ENCODE peak calls at places on chromosomes 13 and 19, in four cellular contexts. One of them, this sample, is unnamed. For H3K4me1, the result is how much of the 10 kb centered on the place peaks cover.

GRCh38 chr19:58513694-58514563 is 2.1 kb upstream of the SLC27A5 start:
- DNase-seq in fibroblast of lung: peak
- DNase-seq in CD8-positive, alpha-beta T cell: peak
- DNase-seq in gastrocnemius medialis: peak
- DNase-seq in this sample: no peak

GRCh38 chr13:110485604-110486003 is 75.9 kb downstream of the RAB20 start:
- DNase-seq in fibroblast of lung: no peak
- DNase-seq in CD8-positive, alpha-beta T cell: no peak
- DNase-seq in gastrocnemius medialis: no peak
- DNase-seq in this sample: no peak

GRCh38 chr19:15296353-15296752 is 36.0 kb downstream of the BRD4 start:
- DNase-seq in fibroblast of lung: no peak
- DNase-seq in CD8-positive, alpha-beta T cell: no peak
- DNase-seq in gastrocnemius medialis: no peak
- DNase-seq in this sample: no peak

GRCh38 chr13:32159147-32159869 is 127.7 kb downstream of the FRY start:
- DNase-seq in fibroblast of lung: peak
- DNase-seq in CD8-positive, alpha-beta T cell: no peak
- DNase-seq in gastrocnemius medialis: no peak
- DNase-seq in this sample: no peak

GRCh38 chr13:73870970-73871935 is 263.0 kb downstream of the KLF12 start:
- DNase-seq in fibroblast of lung: peak
- DNase-seq in CD8-positive, alpha-beta T cell: no peak
- DNase-seq in gastrocnemius medialis: no peak
- DNase-seq in this sample: no peak

GRCh38 chr13:36885901-36886300 is 34.1 kb downstream of the SMAD9 start:
- DNase-seq in fibroblast of lung: no peak
- DNase-seq in CD8-positive, alpha-beta T cell: no peak
- DNase-seq in gastrocnemius medialis: no peak
- DNase-seq in this sample: no peak

GRCh38 chr19:17830567-17831418 is 9.5 kb upstream of the INSL3 start:
- DNase-seq in fibroblast of lung: peak
- DNase-seq in CD8-positive, alpha-beta T cell: no peak
- DNase-seq in gastrocnemius medialis: no peak
- DNase-seq in this sample: no peak

GRCh38 chr19:16336571-16336970 is 11.9 kb downstream of the KLF2 start:
- DNase-seq in fibroblast of lung: peak
- DNase-seq in CD8-positive, alpha-beta T cell: no peak
- DNase-seq in gastrocnemius medialis: no peak
- DNase-seq in this sample: no peak

GRCh38 chr19:46279177-46279576 is 17.7 kb upstream of the HIF3A start:
- DNase-seq in fibroblast of lung: no peak
- DNase-seq in CD8-positive, alpha-beta T cell: no peak
- DNase-seq in gastrocnemius medialis: no peak
- DNase-seq in this sample: no peak

GRCh38 chr13:25977216-25977615 is 74.6 kb downstream of the SHISA2 start:
- DNase-seq in fibroblast of lung: no peak
- DNase-seq in CD8-positive, alpha-beta T cell: no peak
- DNase-seq in gastrocnemius medialis: no peak
- DNase-seq in this sample: no peak

GRCh38 chr19:44731081-44731480 is 17.4 kb upstream of the BCL3 start:
- DNase-seq in fibroblast of lung: no peak
- DNase-seq in CD8-positive, alpha-beta T cell: no peak
- DNase-seq in gastrocnemius medialis: no peak
- DNase-seq in this sample: no peak

GRCh38 chr19:44725684-44726083 is 22.8 kb upstream of the BCL3 start:
- DNase-seq in fibroblast of lung: no peak
- DNase-seq in CD8-positive, alpha-beta T cell: no peak
- DNase-seq in gastrocnemius medialis: no peak
- DNase-seq in this sample: no peak

GRCh38 chr19:44729516-44730033 is 18.9 kb upstream of the BCL3 start:
- DNase-seq in fibroblast of lung: no peak
- DNase-seq in CD8-positive, alpha-beta T cell: no peak
- DNase-seq in gastrocnemius medialis: no peak
- DNase-seq in this sample: no peak

GRCh38 chr19:44726465-44726864 is 22.0 kb upstream of the BCL3 start:
- DNase-seq in fibroblast of lung: no peak
- DNase-seq in CD8-positive, alpha-beta T cell: no peak
- DNase-seq in gastrocnemius medialis: no peak
- DNase-seq in this sample: no peak

DNA sequence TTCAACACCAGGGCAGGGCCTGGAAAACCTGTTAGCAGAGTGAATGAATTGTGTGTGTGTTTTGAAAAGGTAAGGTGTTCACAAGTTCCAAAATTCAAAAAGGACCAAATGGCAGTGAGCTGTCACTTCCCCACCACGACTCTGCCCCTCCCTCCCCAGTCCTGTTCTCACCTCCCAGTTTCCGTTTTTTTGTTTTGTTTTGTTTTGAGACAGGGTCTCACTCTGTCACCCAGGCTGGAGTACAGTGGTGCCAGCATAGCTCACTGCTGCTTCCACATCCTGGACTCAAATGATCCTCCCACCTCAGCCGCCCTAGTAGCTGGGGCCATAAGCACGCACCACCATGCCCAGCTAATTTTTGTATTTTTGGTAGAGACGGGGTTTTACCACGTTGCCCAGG is 20.3 kb upstream of the BCL3 start:
- DNase-seq in fibroblast of lung: no peak
- DNase-seq in CD8-positive, alpha-beta T cell: no peak
- DNase-seq in gastrocnemius medialis: no peak
- DNase-seq in this sample: no peak
- H3K4me1 ChIP-seq in fibroblast of lung: under half
- H3K4me1 ChIP-seq in CD8-positive, alpha-beta T cell: under half
- H3K4me1 ChIP-seq in gastrocnemius medialis: under half
- H3K4me1 ChIP-seq in this sample: under half

DNA sequence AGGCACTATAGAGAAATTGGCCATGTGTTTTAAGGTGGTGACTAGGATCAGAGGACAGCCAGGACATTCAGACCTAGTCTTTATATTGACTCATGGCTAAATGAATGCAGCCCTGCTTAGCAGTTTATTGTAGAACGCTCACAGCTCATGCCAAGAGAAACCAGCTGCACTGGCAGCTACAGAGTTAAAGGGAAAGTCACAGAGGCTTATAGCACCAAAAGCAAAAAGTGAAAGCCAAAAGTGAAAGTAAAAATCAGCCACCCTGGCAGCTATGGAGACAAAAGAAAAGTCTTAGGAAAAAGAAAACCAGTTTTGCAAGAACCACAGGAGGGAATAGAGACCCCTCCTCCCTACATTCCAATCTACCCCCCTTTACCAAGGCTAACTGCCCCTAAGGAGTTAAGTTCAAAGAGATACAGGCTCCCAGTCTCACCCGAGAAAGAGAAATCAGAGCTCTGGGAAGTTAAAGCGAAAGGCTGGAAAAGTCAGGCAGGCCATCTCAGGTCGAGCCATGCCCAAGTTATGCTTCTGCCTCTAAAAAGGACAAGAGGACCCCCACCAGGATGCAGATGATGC is 99.0 kb downstream of the ZNF429 start:
- DNase-seq in fibroblast of lung: peak
- DNase-seq in CD8-positive, alpha-beta T cell: no peak
- DNase-seq in gastrocnemius medialis: no peak
- DNase-seq in this sample: no peak
- H3K4me3 ChIP-seq in fibroblast of lung: peak
- H3K4me3 ChIP-seq in CD8-positive, alpha-beta T cell: peak
- H3K4me3 ChIP-seq in gastrocnemius medialis: peak
- H3K4me3 ChIP-seq in this sample: peak

GRCh38 chr19:11598746-11599145 is 1.5 kb downstream of the ZNF627 start:
- DNase-seq in fibroblast of lung: no peak
- DNase-seq in CD8-positive, alpha-beta T cell: no peak
- DNase-seq in gastrocnemius medialis: no peak
- DNase-seq in this sample: no peak
- H3K4me1 ChIP-seq in fibroblast of lung: under half
- H3K4me1 ChIP-seq in CD8-positive, alpha-beta T cell: under half
- H3K4me1 ChIP-seq in gastrocnemius medialis: under half
- H3K4me1 ChIP-seq in this sample: under half

GRCh38 chr19:32186542-32187330 is 158.7 kb upstream of the ZNF507 start:
- DNase-seq in fibroblast of lung: no peak
- DNase-seq in CD8-positive, alpha-beta T cell: no peak
- DNase-seq in gastrocnemius medialis: no peak
- DNase-seq in this sample: no peak

GRCh38 chr19:32189956-32190706 is 155.3 kb upstream of the ZNF507 start:
- DNase-seq in fibroblast of lung: no peak
- DNase-seq in CD8-positive, alpha-beta T cell: no peak
- DNase-seq in gastrocnemius medialis: no peak
- DNase-seq in this sample: peak

GRCh38 chr19:32191921-32192320 is 153.5 kb upstream of the ZNF507 start:
- DNase-seq in fibroblast of lung: no peak
- DNase-seq in CD8-positive, alpha-beta T cell: no peak
- DNase-seq in gastrocnemius medialis: no peak
- DNase-seq in this sample: no peak

DNA sequence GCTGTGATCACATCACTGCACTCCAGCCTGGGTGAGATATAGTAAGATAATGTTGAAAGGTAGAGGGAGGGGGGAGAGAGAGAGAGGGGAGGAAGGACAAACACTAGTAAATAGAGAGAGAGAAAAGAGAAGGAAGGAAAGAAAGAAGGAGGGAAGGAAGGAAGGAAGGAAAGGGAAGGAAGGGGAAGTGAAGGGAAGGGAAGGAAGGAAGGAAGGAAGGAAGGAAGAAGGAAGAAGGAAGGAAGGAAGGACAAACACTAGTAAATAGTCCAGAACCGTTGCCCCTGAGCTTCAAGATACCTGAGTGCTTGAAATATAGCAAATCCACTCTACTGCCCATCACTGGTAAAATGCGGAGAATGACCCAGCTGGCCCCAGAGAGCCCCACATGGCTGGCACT is 156.5 kb upstream of the ZNF507 start:
- DNase-seq in fibroblast of lung: no peak
- DNase-seq in CD8-positive, alpha-beta T cell: no peak
- DNase-seq in gastrocnemius medialis: no peak
- DNase-seq in this sample: no peak
- H3K4me3 ChIP-seq in fibroblast of lung: no peak
- H3K4me3 ChIP-seq in CD8-positive, alpha-beta T cell: no peak
- H3K4me3 ChIP-seq in gastrocnemius medialis: no peak
- H3K4me3 ChIP-seq in this sample: no peak

GRCh38 chr13:76965759-76966421 is 17.6 kb downstream of the ACOD1 start:
- DNase-seq in fibroblast of lung: peak
- DNase-seq in CD8-positive, alpha-beta T cell: no peak
- DNase-seq in gastrocnemius medialis: peak
- DNase-seq in this sample: no peak
- H3K4me1 ChIP-seq in fibroblast of lung: under half
- H3K4me1 ChIP-seq in CD8-positive, alpha-beta T cell: under half
- H3K4me1 ChIP-seq in gastrocnemius medialis: under half
- H3K4me1 ChIP-seq in this sample: under half

This sample was measured in vagina.